ENCODE peak calls at places on chromosome 20, in nine cellular contexts. One of them, this sample, is unnamed.
A peak's percentile ranks its signal among the peaks of the same experiment; 100 is the strongest.

GRCh38 chr20:2539341-2539740 is 3.0 kb downstream of the TMC2 start:
- DNase-seq in A549: no peak
- DNase-seq in aorta: no peak
- DNase-seq in CD4-positive, alpha-beta memory T cell: no peak
- DNase-seq in neuronal stem cell: no peak
- DNase-seq in ovary: no peak
- DNase-seq in CD8-positive, alpha-beta memory T cell: no peak
- DNase-seq in right cardiac atrium: no peak
- DNase-seq in GM23248: no peak
- DNase-seq in this sample: no peak

GRCh38 chr20:1328680-1329330 is at the start of gene SDCBP2:
- DNase-seq in A549: no peak
- DNase-seq in aorta: no peak
- DNase-seq in CD4-positive, alpha-beta memory T cell: no peak
- DNase-seq in neuronal stem cell: no peak
- DNase-seq in ovary: peak; percentile 26
- DNase-seq in CD8-positive, alpha-beta memory T cell: no peak
- DNase-seq in right cardiac atrium: peak; percentile 38
- DNase-seq in GM23248: no peak
- DNase-seq in this sample: peak; percentile 56

GRCh38 chr20:9051508-9051907 is 17.4 kb upstream of the PLCB4 start:
- DNase-seq in A549: peak; percentile 75
- DNase-seq in aorta: no peak
- DNase-seq in CD4-positive, alpha-beta memory T cell: no peak
- DNase-seq in neuronal stem cell: no peak
- DNase-seq in ovary: no peak
- DNase-seq in CD8-positive, alpha-beta memory T cell: no peak
- DNase-seq in right cardiac atrium: no peak
- DNase-seq in GM23248: peak; percentile 98
- DNase-seq in this sample: no peak

GRCh38 chr20:44032583-44033138 is 118.0 kb downstream of the TOX2 start:
- DNase-seq in A549: no peak
- DNase-seq in aorta: no peak
- DNase-seq in CD4-positive, alpha-beta memory T cell: no peak
- DNase-seq in neuronal stem cell: no peak
- DNase-seq in ovary: no peak
- DNase-seq in CD8-positive, alpha-beta memory T cell: no peak
- DNase-seq in right cardiac atrium: no peak
- DNase-seq in GM23248: no peak
- DNase-seq in this sample: peak; percentile 38

GRCh38 chr20:19211252-19211651 is 1.2 kb upstream of the SLC24A3 start:
- DNase-seq in A549: no peak
- DNase-seq in aorta: no peak
- DNase-seq in CD4-positive, alpha-beta memory T cell: no peak
- DNase-seq in neuronal stem cell: no peak
- DNase-seq in ovary: no peak
- DNase-seq in CD8-positive, alpha-beta memory T cell: no peak
- DNase-seq in right cardiac atrium: peak; percentile 40
- DNase-seq in GM23248: no peak
- DNase-seq in this sample: no peak

GRCh38 chr20:1467355-1468116 is 887 bp upstream of the NSFL1C start:
- DNase-seq in A549: no peak
- DNase-seq in aorta: no peak
- DNase-seq in CD4-positive, alpha-beta memory T cell: no peak
- DNase-seq in neuronal stem cell: no peak
- DNase-seq in ovary: no peak
- DNase-seq in CD8-positive, alpha-beta memory T cell: no peak
- DNase-seq in right cardiac atrium: peak; percentile 49
- DNase-seq in GM23248: no peak
- DNase-seq in this sample: peak; percentile 68

GRCh38 chr20:62590301-62591121 is 51.8 kb upstream of the SLCO4A1 start:
- DNase-seq in A549: peak; percentile 50
- DNase-seq in aorta: no peak
- DNase-seq in CD4-positive, alpha-beta memory T cell: no peak
- DNase-seq in neuronal stem cell: no peak
- DNase-seq in ovary: no peak
- DNase-seq in CD8-positive, alpha-beta memory T cell: no peak
- DNase-seq in right cardiac atrium: peak; percentile 81
- DNase-seq in GM23248: peak; percentile 96
- DNase-seq in this sample: no peak

GRCh38 chr20:44660506-44660905 is 9.0 kb upstream of the ADA start:
- DNase-seq in A549: no peak
- DNase-seq in aorta: no peak
- DNase-seq in CD4-positive, alpha-beta memory T cell: no peak
- DNase-seq in neuronal stem cell: no peak
- DNase-seq in ovary: no peak
- DNase-seq in CD8-positive, alpha-beta memory T cell: no peak
- DNase-seq in right cardiac atrium: no peak
- DNase-seq in GM23248: peak; percentile 32
- DNase-seq in this sample: no peak

GRCh38 chr20:16063876-16064275 is 509.4 kb downstream of the KIF16B start:
- DNase-seq in A549: no peak
- DNase-seq in aorta: no peak
- DNase-seq in CD4-positive, alpha-beta memory T cell: no peak
- DNase-seq in neuronal stem cell: no peak
- DNase-seq in ovary: no peak
- DNase-seq in CD8-positive, alpha-beta memory T cell: no peak
- DNase-seq in right cardiac atrium: no peak
- DNase-seq in GM23248: no peak
- DNase-seq in this sample: no peak

GRCh38 chr20:38173237-38174156 is 8.4 kb upstream of the TGM2 start:
- DNase-seq in A549: peak; percentile 95
- DNase-seq in aorta: peak; percentile 88
- DNase-seq in CD4-positive, alpha-beta memory T cell: no peak
- DNase-seq in neuronal stem cell: no peak
- DNase-seq in ovary: peak; percentile 34
- DNase-seq in CD8-positive, alpha-beta memory T cell: no peak
- DNase-seq in right cardiac atrium: peak; percentile 86
- DNase-seq in GM23248: peak; percentile 97
- DNase-seq in this sample: peak; percentile 91

GRCh38 chr20:63096681-63097335 is 90.0 kb upstream of the BHLHE23 start:
- DNase-seq in A549: no peak
- DNase-seq in aorta: peak; percentile 64
- DNase-seq in CD4-positive, alpha-beta memory T cell: no peak
- DNase-seq in neuronal stem cell: no peak
- DNase-seq in ovary: peak; percentile 7
- DNase-seq in CD8-positive, alpha-beta memory T cell: peak; percentile 35
- DNase-seq in right cardiac atrium: peak; percentile 32
- DNase-seq in GM23248: no peak
- DNase-seq in this sample: no peak

GRCh38 chr20:37345339-37346231 is at the start of gene SRC:
- DNase-seq in A549: peak; percentile 68
- DNase-seq in aorta: peak; percentile 95
- DNase-seq in CD4-positive, alpha-beta memory T cell: peak; percentile 31
- DNase-seq in neuronal stem cell: peak; percentile 43
- DNase-seq in ovary: peak; percentile 85
- DNase-seq in CD8-positive, alpha-beta memory T cell: no peak
- DNase-seq in right cardiac atrium: peak; percentile 94
- DNase-seq in GM23248: peak; percentile 83
- DNase-seq in this sample: peak; percentile 77

GRCh38 chr20:8796088-8796665 is 272.7 kb upstream of the PLCB4 start:
- DNase-seq in A549: no peak
- DNase-seq in aorta: no peak
- DNase-seq in CD4-positive, alpha-beta memory T cell: no peak
- DNase-seq in neuronal stem cell: no peak
- DNase-seq in ovary: no peak
- DNase-seq in CD8-positive, alpha-beta memory T cell: no peak
- DNase-seq in right cardiac atrium: no peak
- DNase-seq in GM23248: peak; percentile 49
- DNase-seq in this sample: no peak

GRCh38 chr20:9507544-9508239 is 6.7 kb upstream of the LAMP5 start:
- DNase-seq in A549: no peak
- DNase-seq in aorta: no peak
- DNase-seq in CD4-positive, alpha-beta memory T cell: no peak
- DNase-seq in neuronal stem cell: no peak
- DNase-seq in ovary: no peak
- DNase-seq in CD8-positive, alpha-beta memory T cell: no peak
- DNase-seq in right cardiac atrium: no peak
- DNase-seq in GM23248: no peak
- DNase-seq in this sample: no peak

GRCh38 chr20:50494428-50494827 is 15.8 kb upstream of the PTPN1 start:
- DNase-seq in A549: no peak
- DNase-seq in aorta: no peak
- DNase-seq in CD4-positive, alpha-beta memory T cell: no peak
- DNase-seq in neuronal stem cell: no peak
- DNase-seq in ovary: peak; percentile 8
- DNase-seq in CD8-positive, alpha-beta memory T cell: no peak
- DNase-seq in right cardiac atrium: no peak
- DNase-seq in GM23248: no peak
- DNase-seq in this sample: no peak
- H3K4me1 ChIP-seq in A549: peaks cover 24% of the 10 kb centered on the region
- H3K4me1 ChIP-seq in aorta: no peaks in the 10 kb centered on the region
- H3K4me1 ChIP-seq in CD4-positive, alpha-beta memory T cell: no peaks in the 10 kb centered on the region
- H3K4me1 ChIP-seq in neuronal stem cell: peaks cover 2% of the 10 kb centered on the region
- H3K4me1 ChIP-seq in ovary: no peaks in the 10 kb centered on the region
- H3K4me1 ChIP-seq in CD8-positive, alpha-beta memory T cell: no peaks in the 10 kb centered on the region
- H3K4me1 ChIP-seq in right cardiac atrium: peaks cover 2% of the 10 kb centered on the region
- H3K4me1 ChIP-seq in GM23248: peaks cover 40% of the 10 kb centered on the region
- H3K4me1 ChIP-seq in this sample: no peaks in the 10 kb centered on the region

DNA sequence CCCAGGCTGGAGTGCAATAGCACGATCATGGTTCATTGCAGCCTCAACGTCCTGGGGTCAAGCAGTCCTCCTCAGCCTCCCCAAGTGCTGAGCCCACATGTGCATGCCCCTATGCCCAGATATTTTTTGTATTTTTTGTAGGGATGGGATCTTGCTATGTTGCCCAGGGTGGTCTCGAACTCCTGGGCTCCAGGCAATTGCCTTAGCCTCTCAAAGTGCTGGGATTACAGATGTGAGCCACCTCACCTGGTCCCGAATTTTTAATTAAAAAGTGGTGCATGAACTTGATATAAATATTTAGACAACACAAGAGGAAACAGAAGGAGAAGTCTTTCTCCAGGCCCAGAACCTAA is 7.1 kb upstream of the RNF114 start:
- DNase-seq in A549: no peak
- DNase-seq in aorta: peak; percentile 25
- DNase-seq in CD4-positive, alpha-beta memory T cell: no peak
- DNase-seq in neuronal stem cell: no peak
- DNase-seq in ovary: peak; percentile 5
- DNase-seq in CD8-positive, alpha-beta memory T cell: no peak
- DNase-seq in right cardiac atrium: no peak
- DNase-seq in GM23248: no peak
- DNase-seq in this sample: no peak
- H3K27ac ChIP-seq in A549: no peak overlapping the region
- H3K27ac ChIP-seq in aorta: no peak overlapping the region
- H3K27ac ChIP-seq in CD4-positive, alpha-beta memory T cell: no peak overlapping the region
- H3K27ac ChIP-seq in neuronal stem cell: no peak overlapping the region
- H3K27ac ChIP-seq in ovary: no peak overlapping the region
- H3K27ac ChIP-seq in CD8-positive, alpha-beta memory T cell: no peak overlapping the region
- H3K27ac ChIP-seq in right cardiac atrium: no peak overlapping the region
- H3K27ac ChIP-seq in GM23248: peak overlapping the region; percentile 22
- H3K27ac ChIP-seq in this sample: no peak overlapping the region

GRCh38 chr20:31840906-31841816 is 4.2 kb downstream of the FOXS1 start:
- DNase-seq in A549: no peak
- DNase-seq in aorta: peak; percentile 81
- DNase-seq in CD4-positive, alpha-beta memory T cell: no peak
- DNase-seq in neuronal stem cell: no peak
- DNase-seq in ovary: peak; percentile 39
- DNase-seq in CD8-positive, alpha-beta memory T cell: no peak
- DNase-seq in right cardiac atrium: peak; percentile 75
- DNase-seq in GM23248: peak; percentile 58
- DNase-seq in this sample: no peak

GRCh38 chr20:31838646-31839292 is 6.6 kb downstream of the FOXS1 start:
- DNase-seq in A549: no peak
- DNase-seq in aorta: no peak
- DNase-seq in CD4-positive, alpha-beta memory T cell: no peak
- DNase-seq in neuronal stem cell: no peak
- DNase-seq in ovary: no peak
- DNase-seq in CD8-positive, alpha-beta memory T cell: no peak
- DNase-seq in right cardiac atrium: peak; percentile 55
- DNase-seq in GM23248: no peak
- DNase-seq in this sample: no peak

GRCh38 chr20:31837896-31838397 is 7.5 kb downstream of the FOXS1 start:
- DNase-seq in A549: no peak
- DNase-seq in aorta: no peak
- DNase-seq in CD4-positive, alpha-beta memory T cell: no peak
- DNase-seq in neuronal stem cell: no peak
- DNase-seq in ovary: no peak
- DNase-seq in CD8-positive, alpha-beta memory T cell: no peak
- DNase-seq in right cardiac atrium: no peak
- DNase-seq in GM23248: peak; percentile 78
- DNase-seq in this sample: no peak

GRCh38 chr20:31841928-31842327 is 3.5 kb downstream of the FOXS1 start:
- DNase-seq in A549: no peak
- DNase-seq in aorta: peak; percentile 93
- DNase-seq in CD4-positive, alpha-beta memory T cell: no peak
- DNase-seq in neuronal stem cell: no peak
- DNase-seq in ovary: peak; percentile 55
- DNase-seq in CD8-positive, alpha-beta memory T cell: no peak
- DNase-seq in right cardiac atrium: peak; percentile 79
- DNase-seq in GM23248: peak; percentile 85
- DNase-seq in this sample: peak; percentile 72

DNA sequence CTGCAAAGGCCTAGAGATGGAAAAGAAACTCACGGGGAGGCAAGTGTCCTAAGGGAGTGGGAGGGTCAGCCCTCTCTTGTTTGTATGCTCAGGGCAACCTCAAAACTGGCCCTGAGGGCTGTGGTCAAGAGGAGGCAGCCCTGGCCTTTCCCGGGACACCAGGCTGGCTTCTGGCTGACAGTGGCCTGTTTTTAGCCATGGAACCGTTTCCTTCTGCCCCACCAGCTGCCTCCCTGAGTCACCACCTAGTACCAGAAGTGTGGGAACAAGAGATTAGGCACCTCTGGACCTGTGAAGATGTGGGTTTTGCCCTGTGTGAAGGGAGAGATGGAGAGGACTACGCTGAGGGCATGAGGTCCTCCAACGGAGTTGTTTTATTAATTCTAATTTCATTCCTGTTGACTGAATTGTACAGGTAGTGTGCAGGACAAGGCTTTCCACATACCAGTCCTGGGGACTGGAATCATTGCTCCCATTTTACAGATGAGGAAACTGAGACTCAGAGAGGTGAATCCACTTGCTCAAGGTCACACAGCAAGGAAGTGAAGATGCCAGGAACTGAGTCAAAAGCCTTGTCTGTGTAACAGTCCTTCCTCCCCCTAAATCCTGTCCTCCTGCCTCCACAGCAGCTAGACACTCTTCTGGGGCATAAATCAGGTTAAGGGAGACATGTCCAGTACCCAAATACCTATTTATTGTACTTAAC is 5.5 kb downstream of the FOXS1 start:
- DNase-seq in A549: no peak
- DNase-seq in aorta: no peak
- DNase-seq in CD4-positive, alpha-beta memory T cell: no peak
- DNase-seq in neuronal stem cell: no peak
- DNase-seq in ovary: no peak
- DNase-seq in CD8-positive, alpha-beta memory T cell: no peak
- DNase-seq in right cardiac atrium: peak; percentile 3
- DNase-seq in GM23248: peak; percentile 42
- DNase-seq in this sample: no peak
- H3K4me1 ChIP-seq in A549: peaks cover 98% of the 10 kb centered on the region
- H3K4me1 ChIP-seq in aorta: no peaks in the 10 kb centered on the region
- H3K4me1 ChIP-seq in CD4-positive, alpha-beta memory T cell: peaks cover 8% of the 10 kb centered on the region
- H3K4me1 ChIP-seq in neuronal stem cell: peaks cover 49% of the 10 kb centered on the region
- H3K4me1 ChIP-seq in ovary: peaks cover 38% of the 10 kb centered on the region
- H3K4me1 ChIP-seq in CD8-positive, alpha-beta memory T cell: peaks cover 9% of the 10 kb centered on the region
- H3K4me1 ChIP-seq in right cardiac atrium: peaks cover 11% of the 10 kb centered on the region
- H3K4me1 ChIP-seq in GM23248: peaks cover 50% of the 10 kb centered on the region
- H3K4me1 ChIP-seq in this sample: peaks cover 65% of the 10 kb centered on the region

GRCh38 chr20:15005300-15005986 is 668.0 kb upstream of the FLRT3 start:
- DNase-seq in A549: no peak
- DNase-seq in aorta: no peak
- DNase-seq in CD4-positive, alpha-beta memory T cell: no peak
- DNase-seq in neuronal stem cell: no peak
- DNase-seq in ovary: no peak
- DNase-seq in CD8-positive, alpha-beta memory T cell: no peak
- DNase-seq in right cardiac atrium: no peak
- DNase-seq in GM23248: no peak
- DNase-seq in this sample: no peak
- H3K27ac ChIP-seq in A549: no peak overlapping the region
- H3K27ac ChIP-seq in aorta: no peak overlapping the region
- H3K27ac ChIP-seq in CD4-positive, alpha-beta memory T cell: no peak overlapping the region
- H3K27ac ChIP-seq in neuronal stem cell: no peak overlapping the region
- H3K27ac ChIP-seq in ovary: no peak overlapping the region
- H3K27ac ChIP-seq in CD8-positive, alpha-beta memory T cell: no peak overlapping the region
- H3K27ac ChIP-seq in right cardiac atrium: no peak overlapping the region
- H3K27ac ChIP-seq in GM23248: no peak overlapping the region
- H3K27ac ChIP-seq in this sample: no peak overlapping the region